ENCODE peak calls at places on chromosomes 13 and 19, in five cellular contexts. One of them, this sample, is unnamed.

GRCh38 chr19:42468273-42468796 is 25.6 kb upstream of the CXCL17 start:
- DNase-seq in transverse colon: peak; percentile 68
- DNase-seq in uterus: no peak
- DNase-seq in Calu3: peak; percentile 62
- DNase-seq in AG04449: peak; percentile 70
- DNase-seq in this sample: no peak

GRCh38 chr19:18612772-18613588 is at the start of gene TMEM59L:
- DNase-seq in transverse colon: no peak
- DNase-seq in uterus: no peak
- DNase-seq in Calu3: no peak
- DNase-seq in AG04449: no peak
- DNase-seq in this sample: peak; percentile 57

GRCh38 chr19:46834121-46834520 is 16.5 kb downstream of the AP2S1 start:
- DNase-seq in transverse colon: no peak
- DNase-seq in uterus: no peak
- DNase-seq in Calu3: no peak
- DNase-seq in AG04449: no peak
- DNase-seq in this sample: no peak

GRCh38 chr19:52910648-52911047 is 12.6 kb downstream of the ZNF888 start:
- DNase-seq in transverse colon: no peak
- DNase-seq in uterus: no peak
- DNase-seq in Calu3: no peak
- DNase-seq in AG04449: no peak
- DNase-seq in this sample: no peak

GRCh38 chr13:106432636-106433035 is 102.8 kb downstream of the EFNB2 start:
- DNase-seq in transverse colon: no peak
- DNase-seq in uterus: no peak
- DNase-seq in Calu3: no peak
- DNase-seq in AG04449: no peak
- DNase-seq in this sample: no peak

GRCh38 chr13:77378662-77379061 is 51.8 kb upstream of the MYCBP2 start:
- DNase-seq in transverse colon: no peak
- DNase-seq in uterus: no peak
- DNase-seq in Calu3: no peak
- DNase-seq in AG04449: no peak
- DNase-seq in this sample: no peak

GRCh38 chr19:55340144-55340783 is 588 bp downstream of the KMT5C start:
- DNase-seq in transverse colon: peak; percentile 46
- DNase-seq in uterus: no peak
- DNase-seq in Calu3: no peak
- DNase-seq in AG04449: no peak
- DNase-seq in this sample: no peak

GRCh38 chr13:44045179-44045562 is 165.5 kb downstream of the LACC1 start:
- DNase-seq in transverse colon: no peak
- DNase-seq in uterus: no peak
- DNase-seq in Calu3: no peak
- DNase-seq in AG04449: no peak
- DNase-seq in this sample: no peak

GRCh38 chr13:53201454-53202225 is 173.0 kb downstream of the OLFM4 start:
- DNase-seq in transverse colon: peak; percentile 15
- DNase-seq in uterus: no peak
- DNase-seq in Calu3: no peak
- DNase-seq in AG04449: no peak
- DNase-seq in this sample: no peak

GRCh38 chr19:39236527-39236926 is 8.3 kb downstream of the IFNL3 start:
- DNase-seq in transverse colon: peak; percentile 31
- DNase-seq in uterus: no peak
- DNase-seq in Calu3: no peak
- DNase-seq in AG04449: no peak
- DNase-seq in this sample: no peak

DNA sequence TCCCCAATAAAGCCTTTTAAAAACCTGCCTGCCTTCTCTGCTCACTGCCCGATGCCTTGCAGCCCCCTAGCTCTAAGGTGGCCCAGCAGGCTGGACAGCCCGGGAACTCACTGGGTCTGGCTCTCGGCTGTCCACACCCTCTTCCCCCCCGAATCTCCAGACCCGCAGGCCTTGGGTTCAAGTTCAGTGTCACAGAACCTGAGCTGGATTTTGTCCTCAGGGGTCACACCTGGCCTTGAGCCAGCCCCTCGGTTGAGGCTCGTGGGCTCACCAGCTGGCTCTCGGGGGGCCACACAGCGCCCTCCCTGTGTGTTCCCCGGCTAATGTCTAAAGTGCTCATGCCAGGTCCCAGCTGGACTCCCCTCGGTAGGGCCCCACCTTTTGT is 6.7 kb downstream of the PNKP start:
- DNase-seq in transverse colon: no peak
- DNase-seq in uterus: peak; percentile 26
- DNase-seq in Calu3: no peak
- DNase-seq in AG04449: no peak
- DNase-seq in this sample: no peak
- TF ChIP-seq CTCF in transverse colon: no peak
- TF ChIP-seq CTCF in uterus: no peak
- TF ChIP-seq CTCF in Calu3: no peak
- TF ChIP-seq CTCF in AG04449: no peak
- TF ChIP-seq CTCF in this sample: no peak

GRCh38 chr19:16325161-16325527 is 518 bp downstream of the KLF2 start:
- DNase-seq in transverse colon: peak; percentile 39
- DNase-seq in uterus: no peak
- DNase-seq in Calu3: peak; percentile 50
- DNase-seq in AG04449: no peak
- DNase-seq in this sample: peak; percentile 65
- TF ChIP-seq CTCF in transverse colon: no peak
- TF ChIP-seq CTCF in uterus: no peak
- TF ChIP-seq CTCF in Calu3: peak; percentile 29
- TF ChIP-seq CTCF in AG04449: peak; percentile 39
- TF ChIP-seq CTCF in this sample: peak; percentile 29

GRCh38 chr13:60957816-60958215 is 457.8 kb downstream of the PCDH20 start:
- DNase-seq in transverse colon: no peak
- DNase-seq in uterus: no peak
- DNase-seq in Calu3: no peak
- DNase-seq in AG04449: no peak
- DNase-seq in this sample: no peak
- TF ChIP-seq CTCF in transverse colon: no peak
- TF ChIP-seq CTCF in uterus: no peak
- TF ChIP-seq CTCF in Calu3: no peak
- TF ChIP-seq CTCF in AG04449: no peak
- TF ChIP-seq CTCF in this sample: no peak

GRCh38 chr13:114339779-114340534 is 25.7 kb downstream of the CHAMP1 start:
- DNase-seq in transverse colon: peak; percentile 59
- DNase-seq in uterus: no peak
- DNase-seq in Calu3: peak; percentile 20
- DNase-seq in AG04449: no peak
- DNase-seq in this sample: no peak
- TF ChIP-seq CTCF in transverse colon: peak; percentile 70
- TF ChIP-seq CTCF in uterus: peak; percentile 44
- TF ChIP-seq CTCF in Calu3: no peak
- TF ChIP-seq CTCF in AG04449: peak; percentile 64
- TF ChIP-seq CTCF in this sample: peak; percentile 60

GRCh38 chr19:3276341-3276799 is 51.9 kb downstream of the CELF5 start:
- DNase-seq in transverse colon: peak; percentile 72
- DNase-seq in uterus: no peak
- DNase-seq in Calu3: peak; percentile 54
- DNase-seq in AG04449: no peak
- DNase-seq in this sample: peak; percentile 62

GRCh38 chr19:3272952-3273351 is 48.5 kb downstream of the CELF5 start:
- DNase-seq in transverse colon: no peak
- DNase-seq in uterus: no peak
- DNase-seq in Calu3: no peak
- DNase-seq in AG04449: no peak
- DNase-seq in this sample: no peak

GRCh38 chr19:3274245-3275067 is 50.0 kb downstream of the CELF5 start:
- DNase-seq in transverse colon: no peak
- DNase-seq in uterus: no peak
- DNase-seq in Calu3: no peak
- DNase-seq in AG04449: no peak
- DNase-seq in this sample: no peak

GRCh38 chr19:3275583-3276340 is 51.3 kb downstream of the CELF5 start:
- DNase-seq in transverse colon: peak; percentile 91
- DNase-seq in uterus: peak; percentile 42
- DNase-seq in Calu3: peak; percentile 81
- DNase-seq in AG04449: no peak
- DNase-seq in this sample: peak; percentile 98

GRCh38 chr19:3275068-3275582 is 50.7 kb downstream of the CELF5 start:
- DNase-seq in transverse colon: no peak
- DNase-seq in uterus: no peak
- DNase-seq in Calu3: peak; percentile 52
- DNase-seq in AG04449: no peak
- DNase-seq in this sample: peak; percentile 85
- TF ChIP-seq CTCF in transverse colon: no peak
- TF ChIP-seq CTCF in uterus: no peak
- TF ChIP-seq CTCF in Calu3: no peak
- TF ChIP-seq CTCF in AG04449: peak; percentile 55
- TF ChIP-seq CTCF in this sample: peak; percentile 62

GRCh38 chr19:12730054-12730453 is 4.4 kb downstream of the TRIR start:
- DNase-seq in transverse colon: no peak
- DNase-seq in uterus: no peak
- DNase-seq in Calu3: no peak
- DNase-seq in AG04449: no peak
- DNase-seq in this sample: no peak

GRCh38 chr19:12733907-12734214 is 623 bp downstream of the TRIR start:
- DNase-seq in transverse colon: no peak
- DNase-seq in uterus: no peak
- DNase-seq in Calu3: no peak
- DNase-seq in AG04449: no peak
- DNase-seq in this sample: no peak

GRCh38 chr19:12731337-12731736 is 3.1 kb downstream of the TRIR start:
- DNase-seq in transverse colon: no peak
- DNase-seq in uterus: no peak
- DNase-seq in Calu3: no peak
- DNase-seq in AG04449: no peak
- DNase-seq in this sample: no peak

GRCh38 chr19:12736854-12737665 is at the start of gene GET3:
- DNase-seq in transverse colon: peak; percentile 91
- DNase-seq in uterus: peak; percentile 97
- DNase-seq in Calu3: peak; percentile 88
- DNase-seq in AG04449: peak; percentile 100
- DNase-seq in this sample: peak; percentile 91

GRCh38 chr19:12733369-12733896 is 1.1 kb downstream of the TRIR start:
- DNase-seq in transverse colon: no peak
- DNase-seq in uterus: no peak
- DNase-seq in Calu3: peak; percentile 33
- DNase-seq in AG04449: no peak
- DNase-seq in this sample: peak; percentile 82
- TF ChIP-seq CTCF in transverse colon: no peak
- TF ChIP-seq CTCF in uterus: no peak
- TF ChIP-seq CTCF in Calu3: peak; percentile 50
- TF ChIP-seq CTCF in AG04449: peak; percentile 43
- TF ChIP-seq CTCF in this sample: peak; percentile 49

GRCh38 chr19:16899566-16900075 is 10.8 kb downstream of the F2RL3 start:
- DNase-seq in transverse colon: peak; percentile 58
- DNase-seq in uterus: no peak
- DNase-seq in Calu3: peak; percentile 44
- DNase-seq in AG04449: no peak
- DNase-seq in this sample: peak; percentile 83
- TF ChIP-seq CTCF in transverse colon: peak; percentile 44
- TF ChIP-seq CTCF in uterus: no peak
- TF ChIP-seq CTCF in Calu3: peak; percentile 40
- TF ChIP-seq CTCF in AG04449: peak; percentile 51
- TF ChIP-seq CTCF in this sample: peak; percentile 60

DNA sequence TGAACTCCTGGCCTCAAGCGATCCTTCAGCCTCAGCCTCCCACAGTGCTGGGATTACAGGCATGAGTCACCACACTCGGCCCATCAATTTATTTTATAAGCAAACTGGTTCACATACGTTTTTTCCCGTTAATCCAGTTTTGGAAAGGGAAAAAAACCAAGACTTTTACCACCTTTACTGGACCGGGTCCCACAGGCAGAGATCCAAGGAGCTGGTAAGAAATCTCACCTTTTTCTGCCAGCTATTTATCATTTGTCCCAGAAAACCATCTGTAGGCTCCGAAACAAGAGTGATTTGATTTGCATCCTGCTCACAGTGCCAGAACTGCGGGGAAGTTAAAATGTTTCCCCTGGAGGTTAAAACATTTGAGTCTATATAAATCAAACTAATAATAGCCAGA is 6.3 kb upstream of the FUT2 start:
- DNase-seq in transverse colon: no peak
- DNase-seq in uterus: peak; percentile 72
- DNase-seq in Calu3: no peak
- DNase-seq in AG04449: no peak
- DNase-seq in this sample: no peak
- TF ChIP-seq CTCF in transverse colon: no peak
- TF ChIP-seq CTCF in uterus: no peak
- TF ChIP-seq CTCF in Calu3: no peak
- TF ChIP-seq CTCF in AG04449: no peak
- TF ChIP-seq CTCF in this sample: no peak

DNA sequence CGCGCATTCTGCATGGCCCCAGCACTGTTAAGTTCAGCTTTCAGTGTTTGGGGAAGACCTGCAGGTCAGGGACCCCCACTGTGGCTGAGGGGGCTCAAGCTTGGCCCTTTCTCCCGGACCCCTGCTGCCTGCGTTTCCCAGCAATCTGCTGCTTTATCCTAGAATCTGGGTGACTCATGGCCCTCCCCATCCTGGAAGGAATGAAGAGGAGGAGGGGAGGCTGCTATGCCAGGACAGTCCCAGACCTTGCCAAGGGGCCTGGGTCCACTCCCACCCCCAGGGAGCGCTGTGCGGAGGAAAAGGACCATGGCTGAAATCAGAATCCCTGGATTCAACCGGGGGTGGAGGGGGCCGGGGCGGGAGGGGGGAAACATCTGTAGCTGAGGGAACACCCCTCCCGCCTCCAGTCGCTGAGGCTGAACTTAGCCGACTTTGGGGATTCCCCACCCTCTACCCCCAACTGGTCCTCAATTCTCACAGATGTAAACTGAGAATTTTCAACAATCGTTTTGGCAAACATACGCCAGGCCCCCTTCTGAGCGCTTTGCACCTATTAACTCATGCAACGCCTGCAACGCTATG is 20.6 kb downstream of the ZNF114 start:
- DNase-seq in transverse colon: no peak
- DNase-seq in uterus: peak; percentile 28
- DNase-seq in Calu3: no peak
- DNase-seq in AG04449: no peak
- DNase-seq in this sample: no peak
- TF ChIP-seq CTCF in transverse colon: no peak
- TF ChIP-seq CTCF in uterus: no peak
- TF ChIP-seq CTCF in Calu3: no peak
- TF ChIP-seq CTCF in AG04449: peak; percentile 39
- TF ChIP-seq CTCF in this sample: no peak

GRCh38 chr19:50230379-50231351 is 27.2 kb downstream of the MYH14 start:
- DNase-seq in transverse colon: no peak
- DNase-seq in uterus: no peak
- DNase-seq in Calu3: no peak
- DNase-seq in AG04449: no peak
- DNase-seq in this sample: no peak
- TF ChIP-seq CTCF in transverse colon: no peak
- TF ChIP-seq CTCF in uterus: no peak
- TF ChIP-seq CTCF in Calu3: no peak
- TF ChIP-seq CTCF in AG04449: no peak
- TF ChIP-seq CTCF in this sample: no peak

This sample was measured in GM20000.